ENCODE peak calls at places on chromosomes 2 and 18, in ten cellular contexts. One of them, this sample, is unnamed.

GRCh38 chr2:174003635-174004310 is 38.6 kb upstream of the SP3 start:
- DNase-seq in left ventricle myocardium inferior: no peak
- DNase-seq in kidney: no peak
- DNase-seq in AG04449: no peak
- DNase-seq in BE2C: no peak
- DNase-seq in GM20000: no peak
- DNase-seq in IMR-90: no peak
- DNase-seq in nephron progenitor cell: no peak
- DNase-seq in HFFc6: no peak
- DNase-seq in heart left ventricle: peak
- DNase-seq in this sample: no peak

GRCh38 chr2:215969131-215969841 is 44.1 kb downstream of the MREG start:
- DNase-seq in HFFc6: no peak
- DNase-seq in AG04449: no peak
- DNase-seq in IMR-90: no peak
- DNase-seq in kidney: no peak
- DNase-seq in nephron progenitor cell: no peak
- DNase-seq in GM20000: no peak
- DNase-seq in left ventricle myocardium inferior: no peak
- DNase-seq in BE2C: no peak
- DNase-seq in heart left ventricle: no peak
- DNase-seq in this sample: peak

GRCh38 chr2:196079052-196079451 is 10.4 kb upstream of the DNAH7 start:
- DNase-seq in heart left ventricle: no peak
- DNase-seq in IMR-90: peak
- DNase-seq in kidney: no peak
- DNase-seq in HFFc6: peak
- DNase-seq in left ventricle myocardium inferior: no peak
- DNase-seq in GM20000: no peak
- DNase-seq in AG04449: no peak
- DNase-seq in nephron progenitor cell: no peak
- DNase-seq in BE2C: no peak
- DNase-seq in this sample: peak

GRCh38 chr2:148670773-148671172 is 26.2 kb downstream of the EPC2 start:
- DNase-seq in kidney: no peak
- DNase-seq in nephron progenitor cell: no peak
- DNase-seq in HFFc6: peak
- DNase-seq in BE2C: no peak
- DNase-seq in GM20000: no peak
- DNase-seq in left ventricle myocardium inferior: no peak
- DNase-seq in IMR-90: peak
- DNase-seq in AG04449: no peak
- DNase-seq in heart left ventricle: no peak
- DNase-seq in this sample: no peak

GRCh38 chr2:72745679-72746368 is 80.0 kb downstream of the EXOC6B start:
- DNase-seq in GM20000: peak
- DNase-seq in heart left ventricle: no peak
- DNase-seq in left ventricle myocardium inferior: no peak
- DNase-seq in IMR-90: peak
- DNase-seq in HFFc6: peak
- DNase-seq in BE2C: no peak
- DNase-seq in kidney: no peak
- DNase-seq in AG04449: no peak
- DNase-seq in nephron progenitor cell: peak
- DNase-seq in this sample: peak

GRCh38 chr2:185583058-185583816 is 155.4 kb upstream of the FSIP2 start:
- DNase-seq in IMR-90: peak
- DNase-seq in GM20000: no peak
- DNase-seq in kidney: peak
- DNase-seq in nephron progenitor cell: no peak
- DNase-seq in AG04449: no peak
- DNase-seq in BE2C: no peak
- DNase-seq in heart left ventricle: no peak
- DNase-seq in HFFc6: no peak
- DNase-seq in left ventricle myocardium inferior: no peak
- DNase-seq in this sample: no peak

GRCh38 chr2:12819098-12819465 is 102.3 kb downstream of the TRIB2 start:
- DNase-seq in GM20000: no peak
- DNase-seq in left ventricle myocardium inferior: peak
- DNase-seq in heart left ventricle: peak
- DNase-seq in HFFc6: peak
- DNase-seq in AG04449: peak
- DNase-seq in BE2C: peak
- DNase-seq in kidney: no peak
- DNase-seq in IMR-90: peak
- DNase-seq in nephron progenitor cell: no peak
- DNase-seq in this sample: peak

GRCh38 chr18:63197246-63197791 is 122.2 kb downstream of the BCL2 start:
- DNase-seq in nephron progenitor cell: no peak
- DNase-seq in HFFc6: no peak
- DNase-seq in kidney: no peak
- DNase-seq in heart left ventricle: no peak
- DNase-seq in AG04449: no peak
- DNase-seq in left ventricle myocardium inferior: no peak
- DNase-seq in GM20000: no peak
- DNase-seq in IMR-90: no peak
- DNase-seq in BE2C: no peak
- DNase-seq in this sample: no peak

GRCh38 chr2:88857274-88857741 is 165.8 kb downstream of the RPIA start:
- DNase-seq in BE2C: no peak
- DNase-seq in kidney: no peak
- DNase-seq in IMR-90: no peak
- DNase-seq in GM20000: no peak
- DNase-seq in left ventricle myocardium inferior: no peak
- DNase-seq in HFFc6: no peak
- DNase-seq in nephron progenitor cell: no peak
- DNase-seq in heart left ventricle: no peak
- DNase-seq in AG04449: no peak
- DNase-seq in this sample: no peak

GRCh38 chr2:160474891-160475795 is 18.5 kb downstream of the RBMS1 start:
- DNase-seq in BE2C: no peak
- DNase-seq in IMR-90: peak
- DNase-seq in AG04449: no peak
- DNase-seq in HFFc6: no peak
- DNase-seq in kidney: no peak
- DNase-seq in left ventricle myocardium inferior: no peak
- DNase-seq in GM20000: no peak
- DNase-seq in heart left ventricle: no peak
- DNase-seq in nephron progenitor cell: no peak
- DNase-seq in this sample: no peak

GRCh38 chr2:207528980-207529329 is 807 bp upstream of the CREB1 start:
- DNase-seq in IMR-90: no peak
- DNase-seq in kidney: no peak
- DNase-seq in AG04449: no peak
- DNase-seq in left ventricle myocardium inferior: no peak
- DNase-seq in HFFc6: peak
- DNase-seq in BE2C: peak
- DNase-seq in heart left ventricle: no peak
- DNase-seq in nephron progenitor cell: no peak
- DNase-seq in GM20000: peak
- DNase-seq in this sample: peak

GRCh38 chr18:45978084-45978483 is 11.0 kb upstream of the EPG5 start:
- DNase-seq in heart left ventricle: no peak
- DNase-seq in GM20000: no peak
- DNase-seq in left ventricle myocardium inferior: no peak
- DNase-seq in BE2C: no peak
- DNase-seq in IMR-90: no peak
- DNase-seq in nephron progenitor cell: no peak
- DNase-seq in kidney: no peak
- DNase-seq in HFFc6: no peak
- DNase-seq in AG04449: no peak
- DNase-seq in this sample: no peak

GRCh38 chr2:50957880-50958279 is 74.1 kb downstream of the NRXN1 start:
- DNase-seq in nephron progenitor cell: no peak
- DNase-seq in heart left ventricle: no peak
- DNase-seq in IMR-90: peak
- DNase-seq in AG04449: no peak
- DNase-seq in HFFc6: no peak
- DNase-seq in kidney: no peak
- DNase-seq in left ventricle myocardium inferior: no peak
- DNase-seq in GM20000: no peak
- DNase-seq in BE2C: no peak
- DNase-seq in this sample: no peak

GRCh38 chr2:53087282-53087882 is 680.2 kb upstream of the CHAC2 start:
- DNase-seq in HFFc6: peak
- DNase-seq in GM20000: no peak
- DNase-seq in BE2C: no peak
- DNase-seq in heart left ventricle: no peak
- DNase-seq in nephron progenitor cell: no peak
- DNase-seq in left ventricle myocardium inferior: no peak
- DNase-seq in kidney: no peak
- DNase-seq in IMR-90: peak
- DNase-seq in AG04449: peak
- DNase-seq in this sample: peak

GRCh38 chr2:181891966-181892794 is 650 bp downstream of the ITPRID2 start:
- DNase-seq in IMR-90: peak
- DNase-seq in kidney: peak
- DNase-seq in BE2C: peak
- DNase-seq in heart left ventricle: peak
- DNase-seq in left ventricle myocardium inferior: peak
- DNase-seq in GM20000: peak
- DNase-seq in nephron progenitor cell: peak
- DNase-seq in HFFc6: peak
- DNase-seq in AG04449: no peak
- DNase-seq in this sample: peak
- TF ChIP-seq CTCF in IMR-90: no peak
- TF ChIP-seq CTCF in kidney: no peak
- TF ChIP-seq CTCF in BE2C: no peak
- TF ChIP-seq CTCF in heart left ventricle: no peak
- TF ChIP-seq CTCF in left ventricle myocardium inferior: peak
- TF ChIP-seq CTCF in GM20000: no peak
- TF ChIP-seq CTCF in nephron progenitor cell: no peak
- TF ChIP-seq CTCF in HFFc6: no peak
- TF ChIP-seq CTCF in AG04449: peak
- TF ChIP-seq CTCF in this sample: peak

GRCh38 chr2:67918471-67918870 is 144.3 kb downstream of the C1D start:
- DNase-seq in HFFc6: no peak
- DNase-seq in left ventricle myocardium inferior: no peak
- DNase-seq in BE2C: no peak
- DNase-seq in IMR-90: no peak
- DNase-seq in AG04449: no peak
- DNase-seq in kidney: no peak
- DNase-seq in nephron progenitor cell: no peak
- DNase-seq in heart left ventricle: no peak
- DNase-seq in GM20000: no peak
- DNase-seq in this sample: no peak
- TF ChIP-seq CTCF in HFFc6: no peak
- TF ChIP-seq CTCF in left ventricle myocardium inferior: no peak
- TF ChIP-seq CTCF in BE2C: no peak
- TF ChIP-seq CTCF in IMR-90: no peak
- TF ChIP-seq CTCF in AG04449: no peak
- TF ChIP-seq CTCF in kidney: no peak
- TF ChIP-seq CTCF in nephron progenitor cell: no peak
- TF ChIP-seq CTCF in heart left ventricle: no peak
- TF ChIP-seq CTCF in GM20000: no peak
- TF ChIP-seq CTCF in this sample: no peak

GRCh38 chr2:180776924-180777323 is 203.5 kb upstream of the UBE2E3 start:
- DNase-seq in heart left ventricle: no peak
- DNase-seq in left ventricle myocardium inferior: no peak
- DNase-seq in GM20000: no peak
- DNase-seq in IMR-90: peak
- DNase-seq in BE2C: no peak
- DNase-seq in HFFc6: peak
- DNase-seq in nephron progenitor cell: no peak
- DNase-seq in AG04449: peak
- DNase-seq in kidney: no peak
- DNase-seq in this sample: peak
- TF ChIP-seq CTCF in heart left ventricle: no peak
- TF ChIP-seq CTCF in left ventricle myocardium inferior: no peak
- TF ChIP-seq CTCF in GM20000: no peak
- TF ChIP-seq CTCF in IMR-90: no peak
- TF ChIP-seq CTCF in BE2C: no peak
- TF ChIP-seq CTCF in HFFc6: no peak
- TF ChIP-seq CTCF in nephron progenitor cell: no peak
- TF ChIP-seq CTCF in AG04449: no peak
- TF ChIP-seq CTCF in kidney: no peak
- TF ChIP-seq CTCF in this sample: no peak

GRCh38 chr2:9261231-9261883 is 54.7 kb downstream of the ASAP2 start:
- DNase-seq in nephron progenitor cell: no peak
- DNase-seq in kidney: no peak
- DNase-seq in IMR-90: no peak
- DNase-seq in heart left ventricle: peak
- DNase-seq in AG04449: no peak
- DNase-seq in BE2C: no peak
- DNase-seq in left ventricle myocardium inferior: no peak
- DNase-seq in GM20000: no peak
- DNase-seq in HFFc6: no peak
- DNase-seq in this sample: peak

GRCh38 chr2:9260411-9261037 is 53.9 kb downstream of the ASAP2 start:
- DNase-seq in heart left ventricle: no peak
- DNase-seq in left ventricle myocardium inferior: no peak
- DNase-seq in nephron progenitor cell: no peak
- DNase-seq in BE2C: no peak
- DNase-seq in GM20000: no peak
- DNase-seq in HFFc6: no peak
- DNase-seq in kidney: no peak
- DNase-seq in AG04449: no peak
- DNase-seq in IMR-90: no peak
- DNase-seq in this sample: no peak

GRCh38 chr2:9263388-9263787 is 56.8 kb downstream of the ASAP2 start:
- DNase-seq in AG04449: no peak
- DNase-seq in kidney: no peak
- DNase-seq in heart left ventricle: no peak
- DNase-seq in nephron progenitor cell: no peak
- DNase-seq in BE2C: peak
- DNase-seq in HFFc6: no peak
- DNase-seq in left ventricle myocardium inferior: peak
- DNase-seq in GM20000: no peak
- DNase-seq in IMR-90: no peak
- DNase-seq in this sample: no peak

GRCh38 chr2:9264301-9264700 is 57.7 kb downstream of the ASAP2 start:
- DNase-seq in kidney: no peak
- DNase-seq in BE2C: no peak
- DNase-seq in AG04449: no peak
- DNase-seq in heart left ventricle: no peak
- DNase-seq in GM20000: no peak
- DNase-seq in nephron progenitor cell: no peak
- DNase-seq in HFFc6: peak
- DNase-seq in IMR-90: peak
- DNase-seq in left ventricle myocardium inferior: no peak
- DNase-seq in this sample: peak

GRCh38 chr2:9262671-9263171 is 56.1 kb downstream of the ASAP2 start:
- DNase-seq in IMR-90: peak
- DNase-seq in AG04449: no peak
- DNase-seq in BE2C: peak
- DNase-seq in kidney: no peak
- DNase-seq in heart left ventricle: peak
- DNase-seq in left ventricle myocardium inferior: peak
- DNase-seq in GM20000: no peak
- DNase-seq in HFFc6: no peak
- DNase-seq in nephron progenitor cell: no peak
- DNase-seq in this sample: no peak
- TF ChIP-seq CTCF in IMR-90: no peak
- TF ChIP-seq CTCF in AG04449: no peak
- TF ChIP-seq CTCF in BE2C: no peak
- TF ChIP-seq CTCF in kidney: no peak
- TF ChIP-seq CTCF in heart left ventricle: no peak
- TF ChIP-seq CTCF in left ventricle myocardium inferior: no peak
- TF ChIP-seq CTCF in GM20000: no peak
- TF ChIP-seq CTCF in HFFc6: no peak
- TF ChIP-seq CTCF in nephron progenitor cell: no peak
- TF ChIP-seq CTCF in this sample: no peak

GRCh38 chr2:43950383-43951008 is 45.3 kb downstream of the LRPPRC start:
- DNase-seq in left ventricle myocardium inferior: no peak
- DNase-seq in HFFc6: peak
- DNase-seq in kidney: no peak
- DNase-seq in GM20000: peak
- DNase-seq in heart left ventricle: no peak
- DNase-seq in IMR-90: peak
- DNase-seq in AG04449: no peak
- DNase-seq in nephron progenitor cell: no peak
- DNase-seq in BE2C: peak
- DNase-seq in this sample: peak
- TF ChIP-seq CTCF in left ventricle myocardium inferior: peak
- TF ChIP-seq CTCF in HFFc6: peak
- TF ChIP-seq CTCF in kidney: peak
- TF ChIP-seq CTCF in GM20000: peak
- TF ChIP-seq CTCF in heart left ventricle: peak
- TF ChIP-seq CTCF in IMR-90: peak
- TF ChIP-seq CTCF in AG04449: peak
- TF ChIP-seq CTCF in nephron progenitor cell: peak
- TF ChIP-seq CTCF in BE2C: peak
- TF ChIP-seq CTCF in this sample: peak

This sample was measured in AG10803.